ENCODE peak calls at places on chromosomes 2 and 18, in eight cellular contexts. Y, W, I, O, K, Z, A and R are unnamed samples.

GRCh38 chr18:13137041-13137938 is 81.3 kb upstream of the LDLRAD4 start:
- DNase-seq in Y (no peak), W (peak), I (peak), O (peak), K (peak), Z (no peak), A (no peak), R (no peak)

GRCh38 chr18:59957957-59958356 is 58.2 kb downstream of the PMAIP1 start:
- DNase-seq in Y (peak), W (peak), I (no peak), O (no peak), K (peak), Z (peak), A (no peak), R (no peak)

GRCh38 chr2:127139766-127140165 is 32.8 kb upstream of the BIN1 start:
- DNase-seq in Y (no peak), W (no peak), I (no peak), O (no peak), K (no peak), Z (no peak), A (no peak), R (no peak)

GRCh38 chr2:168152902-168153301 is 94.5 kb downstream of the STK39 start:
- DNase-seq in Y (no peak), W (no peak), I (no peak), O (no peak), K (no peak), Z (no peak), A (no peak), R (no peak)

GRCh38 chr2:44746856-44747612 is 194.5 kb upstream of the SIX3 start:
- DNase-seq in Y (no peak), W (peak), I (no peak), O (no peak), K (no peak), Z (no peak), A (no peak), R (no peak)

GRCh38 chr2:102241616-102242260 is 54.9 kb downstream of the IL1RL2 start:
- DNase-seq in Y (no peak), W (no peak), I (no peak), O (no peak), K (no peak), Z (no peak), A (no peak), R (peak)

GRCh38 chr2:127891806-127892205 is 6.0 kb upstream of the AMMECR1L start:
- DNase-seq in Y (no peak), W (no peak), I (no peak), O (peak), K (no peak), Z (no peak), A (no peak), R (no peak)

GRCh38 chr2:222733846-222734689 is 62.6 kb downstream of the MOGAT1 start:
- DNase-seq in Y (peak), W (peak), I (no peak), O (no peak), K (no peak), Z (no peak), A (no peak), R (no peak)

GRCh38 chr2:149080964-149081363 is 42.5 kb downstream of the LYPD6B start:
- DNase-seq in Y (no peak), W (no peak), I (no peak), O (no peak), K (no peak), Z (no peak), A (no peak), R (no peak)

GRCh38 chr2:37378411-37378810 is 34.0 kb downstream of the QPCT start:
- DNase-seq in Y (peak), W (peak), I (no peak), O (no peak), K (no peak), Z (no peak), A (no peak), R (no peak)

GRCh38 chr2:241773511-241774418 is 2.9 kb upstream of the GAL3ST2 start:
- DNase-seq in Y (no peak), W (peak), I (peak), O (peak), K (no peak), Z (no peak), A (peak), R (peak)

GRCh38 chr18:70148039-70148438 is 57.4 kb downstream of the RTTN start:
- DNase-seq in Y (no peak), W (no peak), I (no peak), O (no peak), K (no peak), Z (no peak), A (no peak), R (no peak)

GRCh38 chr2:118791511-118791910 is 55.9 kb downstream of the EN1 start:
- DNase-seq in Y (no peak), W (no peak), I (no peak), O (no peak), K (no peak), Z (no peak), A (no peak), R (no peak)

GRCh38 chr2:231803739-231804138 is 17.5 kb downstream of the COPS7B start:
- DNase-seq in Y (no peak), W (no peak), I (no peak), O (no peak), K (no peak), Z (no peak), A (no peak), R (no peak)

DNA sequence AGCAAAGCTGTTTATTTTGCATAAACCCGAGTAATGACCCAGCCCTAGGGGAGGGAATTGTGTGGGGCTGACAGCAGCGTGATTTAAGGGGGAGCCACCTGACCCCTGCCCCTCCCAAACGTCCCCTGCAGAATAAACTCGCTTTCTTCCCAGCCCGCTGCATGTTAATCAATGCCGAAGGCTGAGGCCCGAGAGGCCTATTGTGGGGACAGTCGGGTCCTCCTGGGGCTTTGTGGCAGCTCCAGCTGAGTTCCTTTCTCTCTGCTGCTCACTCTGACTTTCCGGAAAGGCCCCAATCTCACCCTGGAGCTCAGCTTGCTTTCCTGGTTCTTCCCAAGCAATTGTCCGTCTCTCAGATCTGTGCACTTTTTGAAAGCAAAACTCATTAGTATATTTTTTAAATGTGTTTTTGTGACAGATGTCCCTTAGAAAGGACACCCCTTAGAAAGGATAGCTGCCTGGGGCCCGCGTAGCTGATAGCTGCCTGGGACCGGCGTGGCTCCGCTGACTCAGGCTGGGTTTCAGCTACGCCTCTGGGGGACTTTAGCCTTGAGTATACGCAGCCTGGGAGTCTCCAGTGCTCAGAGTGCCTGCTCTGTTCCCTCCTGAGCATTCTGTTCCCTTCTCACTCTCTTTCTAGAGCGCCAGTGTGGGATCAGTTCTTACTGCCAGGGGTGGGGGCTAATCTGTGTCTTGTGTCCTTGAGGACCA is 158.4 kb downstream of the GLI2 start:
- DNase-seq in Y (no peak), W (no peak), I (no peak), O (peak), K (peak), Z (no peak), A (no peak), R (no peak)
- TF ChIP-seq CTCF in Y (no peak), W (no peak), I (no peak), O (no peak), K (no peak), Z (no peak), A (no peak), R (no peak)

GRCh38 chr18:8506251-8507049 is 102.8 kb upstream of the RAB12 start:
- DNase-seq in Y (no peak), W (no peak), I (no peak), O (no peak), K (no peak), Z (no peak), A (no peak), R (no peak)

GRCh38 chr18:8507881-8508280 is 101.4 kb upstream of the RAB12 start:
- DNase-seq in Y (peak), W (no peak), I (no peak), O (no peak), K (no peak), Z (no peak), A (no peak), R (no peak)

GRCh38 chr18:8505036-8505435 is 104.2 kb upstream of the RAB12 start:
- DNase-seq in Y (no peak), W (no peak), I (no peak), O (no peak), K (no peak), Z (no peak), A (no peak), R (no peak)

GRCh38 chr18:8508320-8508719 is 100.9 kb upstream of the RAB12 start:
- DNase-seq in Y (no peak), W (no peak), I (no peak), O (no peak), K (no peak), Z (no peak), A (no peak), R (no peak)

DNA sequence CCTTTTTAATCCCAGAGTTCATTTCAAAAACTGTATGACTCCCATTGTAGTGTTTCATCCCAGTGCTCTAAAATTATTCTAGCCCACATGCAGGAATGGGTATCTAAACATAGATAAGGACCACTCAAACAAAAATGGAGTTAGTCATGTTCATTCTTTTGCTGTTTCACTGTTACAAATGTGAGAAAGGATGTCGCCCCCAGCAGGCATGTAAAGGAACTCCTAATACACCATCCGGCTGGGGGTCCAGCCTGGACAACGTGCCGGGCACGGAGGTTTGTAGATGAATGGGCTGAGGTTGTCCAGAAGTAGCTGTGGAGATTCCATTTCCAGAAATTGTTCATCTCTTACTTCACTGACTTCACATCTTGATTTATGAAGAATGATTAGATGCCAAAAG is 101.9 kb upstream of the RAB12 start:
- DNase-seq in Y (no peak), W (peak), I (no peak), O (no peak), K (peak), Z (no peak), A (peak), R (no peak)
- TF ChIP-seq CTCF in Y (peak), W (no peak), I (no peak), O (peak), K (peak), Z (peak), A (no peak), R (peak)

GRCh38 chr2:208256192-208256782 is 1.4 kb upstream of the IDH1 start:
- DNase-seq in Y (no peak), W (no peak), I (no peak), O (no peak), K (peak), Z (no peak), A (no peak), R (no peak)
- TF ChIP-seq CTCF in Y (peak), W (no peak), I (no peak), O (no peak), K (peak), Z (peak), A (no peak), R (peak)

GRCh38 chr2:29920130-29920577 is 1.2 kb downstream of the ALK start:
- DNase-seq in Y (no peak), W (no peak), I (peak), O (peak), K (peak), Z (no peak), A (no peak), R (peak)

GRCh38 chr2:29921560-29921915 is at the start of gene ALK:
- DNase-seq in Y (peak), W (peak), I (peak), O (peak), K (peak), Z (peak), A (no peak), R (peak)

GRCh38 chr2:29923110-29923721 is 1.8 kb upstream of the ALK start:
- DNase-seq in Y (peak), W (peak), I (no peak), O (peak), K (peak), Z (peak), A (no peak), R (no peak)

GRCh38 chr2:29916571-29916970 is 4.8 kb downstream of the ALK start:
- DNase-seq in Y (no peak), W (no peak), I (no peak), O (no peak), K (no peak), Z (no peak), A (no peak), R (no peak)

DNA sequence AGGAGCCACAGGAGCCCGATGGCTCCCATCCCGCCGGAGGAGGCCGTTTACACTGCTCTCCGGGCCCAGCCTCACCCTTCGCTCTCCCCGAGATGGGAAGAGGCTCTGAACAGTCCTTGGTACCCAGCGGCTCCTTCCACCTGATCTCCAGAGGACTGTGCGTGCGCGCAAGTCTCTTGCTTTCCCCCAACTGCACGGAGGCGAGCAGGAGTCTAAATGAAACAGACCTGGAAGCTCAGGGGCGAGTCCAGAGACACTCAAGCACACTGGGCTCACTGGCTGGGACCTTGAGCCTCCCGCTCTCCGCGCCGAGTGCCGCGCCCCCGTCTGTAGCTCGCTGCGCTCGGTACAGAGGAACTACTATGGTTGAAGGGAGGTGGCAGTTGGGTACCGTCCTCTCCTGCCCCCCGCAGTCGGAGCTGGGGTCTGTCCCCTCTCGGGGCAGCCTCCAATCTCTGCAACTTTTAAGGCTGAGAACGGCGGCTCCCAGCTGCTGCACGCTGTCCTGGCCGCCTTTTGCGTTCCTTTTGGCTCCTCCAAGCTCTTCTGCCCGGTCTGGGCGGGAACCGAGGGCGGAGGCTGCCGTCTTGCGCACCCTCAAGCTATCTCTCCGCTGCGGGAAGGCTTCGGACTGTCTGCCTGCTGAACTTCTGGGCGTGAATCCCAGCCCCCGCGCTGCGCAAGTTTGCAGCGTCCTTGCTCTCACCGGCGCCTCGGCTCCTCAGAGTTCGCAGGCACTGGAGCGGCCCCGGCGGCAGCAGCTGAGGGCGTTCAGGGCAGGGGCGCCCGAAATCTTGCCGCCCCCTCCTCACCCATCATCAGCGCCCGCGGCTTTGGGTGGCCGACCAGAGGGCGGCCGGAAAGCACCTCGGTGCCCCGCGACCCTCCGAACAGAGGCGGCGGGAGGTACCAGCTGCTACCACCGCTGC is 491 bp downstream of the ALK start:
- DNase-seq in Y (peak), W (no peak), I (peak), O (peak), K (peak), Z (no peak), A (no peak), R (no peak)
- TF ChIP-seq CTCF in Y (no peak), W (no peak), I (no peak), O (no peak), K (no peak), Z (no peak), A (no peak), R (no peak)

DNA sequence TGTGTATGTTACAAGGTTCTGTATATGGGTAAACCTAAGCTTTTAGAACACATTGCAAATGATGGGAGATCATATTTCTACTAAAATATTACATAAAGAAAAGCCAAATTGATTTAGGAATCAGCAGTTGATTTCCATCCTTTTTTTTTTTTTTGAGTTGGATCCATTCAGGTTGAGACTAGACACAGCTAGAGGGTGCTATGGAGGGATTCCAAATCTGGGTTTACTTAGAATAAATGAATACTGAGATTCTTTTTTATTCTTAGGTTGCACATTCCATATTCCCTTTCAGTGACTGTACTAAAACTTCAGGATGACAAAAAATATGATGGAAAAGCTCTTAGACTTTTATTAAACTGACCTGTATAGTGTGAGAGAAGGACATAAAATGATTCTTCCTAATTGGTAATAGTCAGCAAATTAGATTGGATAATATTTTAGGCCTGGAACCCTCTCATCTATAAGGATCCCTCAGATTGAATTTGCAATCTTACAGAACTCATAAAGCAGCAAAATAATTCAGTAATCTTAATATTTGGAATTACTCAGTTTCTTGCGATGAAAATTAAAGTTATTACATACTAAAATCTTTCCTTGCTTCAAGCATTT is 183.3 kb upstream of the SESTD1 start:
- DNase-seq in Y (no peak), W (no peak), I (no peak), O (no peak), K (no peak), Z (no peak), A (no peak), R (no peak)
- TF ChIP-seq CTCF in Y (peak), W (peak), I (no peak), O (no peak), K (no peak), Z (peak), A (no peak), R (no peak)

GRCh38 chr2:64336171-64336570 is 117.8 kb upstream of the LGALSL start:
- DNase-seq in Y (no peak), W (no peak), I (no peak), O (no peak), K (no peak), Z (no peak), A (no peak), R (no peak)

GRCh38 chr2:64341461-64341860 is 112.5 kb upstream of the LGALSL start:
- DNase-seq in Y (no peak), W (no peak), I (no peak), O (no peak), K (no peak), Z (no peak), A (no peak), R (no peak)

GRCh38 chr2:64338107-64338506 is 115.9 kb upstream of the LGALSL start:
- DNase-seq in Y (no peak), W (no peak), I (no peak), O (no peak), K (no peak), Z (no peak), A (no peak), R (no peak)

GRCh38 chr2:64338910-64339500 is 115.0 kb upstream of the LGALSL start:
- DNase-seq in Y (peak), W (no peak), I (no peak), O (no peak), K (no peak), Z (no peak), A (peak), R (no peak)

DNA sequence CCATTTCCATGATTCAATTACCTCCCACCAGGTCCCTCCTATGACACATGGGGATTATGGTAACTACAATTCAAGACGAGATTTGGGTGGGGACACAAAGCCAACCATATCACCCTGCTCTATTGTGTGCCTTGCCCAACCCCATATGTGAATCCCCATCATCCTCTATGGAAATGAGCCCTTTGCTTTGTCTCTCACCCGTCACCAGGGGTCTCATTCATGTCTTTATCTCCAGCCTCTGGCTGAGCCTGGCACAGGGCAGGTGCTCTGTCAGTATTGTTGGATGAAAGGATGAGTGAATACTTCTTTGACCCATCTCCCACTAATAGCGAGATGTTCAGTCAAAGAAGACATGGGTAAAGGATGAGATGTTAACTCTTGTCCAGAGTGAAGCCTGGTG is 116.6 kb upstream of the LGALSL start:
- DNase-seq in Y (no peak), W (no peak), I (no peak), O (no peak), K (no peak), Z (no peak), A (no peak), R (no peak)
- TF ChIP-seq CTCF in Y (no peak), W (no peak), I (no peak), O (no peak), K (no peak), Z (no peak), A (no peak), R (no peak)

DNA sequence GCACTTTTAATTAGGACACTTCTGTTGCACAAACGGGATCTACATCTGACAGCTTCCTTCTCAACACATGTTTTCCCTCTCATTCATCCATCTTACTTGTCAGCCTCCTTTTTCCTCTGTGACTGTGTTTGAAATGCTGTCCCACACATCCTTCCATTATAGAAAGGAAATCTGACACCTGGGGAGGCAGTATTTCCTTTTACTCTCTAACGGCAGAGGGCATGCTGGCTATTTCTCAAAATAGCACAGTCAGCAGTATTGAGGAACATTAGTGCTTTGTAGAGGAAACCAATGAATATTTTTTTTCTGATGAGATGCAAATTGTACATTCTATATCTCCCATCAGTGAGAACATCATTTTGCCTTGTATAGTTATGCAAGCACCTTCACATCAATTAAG is 668.7 kb downstream of the SLC4A3 start:
- DNase-seq in Y (no peak), W (no peak), I (no peak), O (no peak), K (peak), Z (no peak), A (no peak), R (no peak)
- TF ChIP-seq CTCF in Y (peak), W (no peak), I (no peak), O (no peak), K (no peak), Z (peak), A (no peak), R (peak)

GRCh38 chr2:117470311-117471095 is 344.0 kb upstream of the DDX18 start:
- DNase-seq in Y (no peak), W (peak), I (no peak), O (no peak), K (peak), Z (no peak), A (no peak), R (no peak)
- TF ChIP-seq CTCF in Y (no peak), W (peak), I (no peak), O (peak), K (no peak), Z (no peak), A (no peak), R (peak)